ENCODE peak calls at places on chromosomes 3 and 15, in four cellular contexts. One of them, this sample, is unnamed.

GRCh38 chr3:127710473-127710941 is 37.8 kb downstream of the ABTB1 start:
- DNase-seq in HL-60: no peak
- DNase-seq in K562: no peak
- DNase-seq in GM12878: no peak
- DNase-seq in this sample: no peak

GRCh38 chr3:66483006-66483928 is 17.6 kb downstream of the LRIG1 start:
- DNase-seq in HL-60: no peak
- DNase-seq in K562: no peak
- DNase-seq in GM12878: no peak
- DNase-seq in this sample: no peak

GRCh38 chr3:65196663-65197062 is 508.9 kb upstream of the ADAMTS9 start:
- DNase-seq in HL-60: no peak
- DNase-seq in K562: no peak
- DNase-seq in GM12878: no peak
- DNase-seq in this sample: no peak

GRCh38 chr15:52261498-52262242 is 33.9 kb downstream of the MYO5C start:
- DNase-seq in HL-60: peak
- DNase-seq in K562: no peak
- DNase-seq in GM12878: peak
- DNase-seq in this sample: peak

GRCh38 chr3:139774570-139775302 is 97.0 kb upstream of the NMNAT3 start:
- DNase-seq in HL-60: no peak
- DNase-seq in K562: no peak
- DNase-seq in GM12878: no peak
- DNase-seq in this sample: no peak

GRCh38 chr3:194689493-194689901 is 3.8 kb downstream of the FAM43A start:
- DNase-seq in HL-60: no peak
- DNase-seq in K562: no peak
- DNase-seq in GM12878: no peak
- DNase-seq in this sample: no peak

GRCh38 chr15:82625136-82625535 is 22.0 kb downstream of the CPEB1 start:
- DNase-seq in HL-60: no peak
- DNase-seq in K562: no peak
- DNase-seq in GM12878: no peak
- DNase-seq in this sample: no peak

GRCh38 chr15:81752149-81752942 is 293.5 kb downstream of the MEX3B start:
- DNase-seq in HL-60: no peak
- DNase-seq in K562: no peak
- DNase-seq in GM12878: no peak
- DNase-seq in this sample: no peak

GRCh38 chr3:54374214-54374855 is 252.0 kb downstream of the CACNA2D3 start:
- DNase-seq in HL-60: no peak
- DNase-seq in K562: peak
- DNase-seq in GM12878: no peak
- DNase-seq in this sample: peak
- TF ChIP-seq SPI1 in HL-60: no peak
- TF ChIP-seq SPI1 in K562: no peak
- TF ChIP-seq SPI1 in GM12878: no peak
- TF ChIP-seq SPI1 in this sample: no peak

GRCh38 chr3:71447197-71447596 is 136.3 kb downstream of the FOXP1 start:
- DNase-seq in HL-60: no peak
- DNase-seq in K562: no peak
- DNase-seq in GM12878: no peak
- DNase-seq in this sample: no peak
- TF ChIP-seq SPI1 in HL-60: no peak
- TF ChIP-seq SPI1 in K562: no peak
- TF ChIP-seq SPI1 in GM12878: no peak
- TF ChIP-seq SPI1 in this sample: no peak

GRCh38 chr3:71662553-71662952 is 62.6 kb downstream of the EIF4E3 start:
- DNase-seq in HL-60: no peak
- DNase-seq in K562: no peak
- DNase-seq in GM12878: no peak
- DNase-seq in this sample: no peak
- TF ChIP-seq SPI1 in HL-60: no peak
- TF ChIP-seq SPI1 in K562: no peak
- TF ChIP-seq SPI1 in GM12878: no peak
- TF ChIP-seq SPI1 in this sample: no peak

GRCh38 chr3:99678023-99678422 is 39.6 kb downstream of the COL8A1 start:
- DNase-seq in HL-60: no peak
- DNase-seq in K562: no peak
- DNase-seq in GM12878: no peak
- DNase-seq in this sample: no peak

GRCh38 chr3:99678926-99679325 is 40.5 kb downstream of the COL8A1 start:
- DNase-seq in HL-60: no peak
- DNase-seq in K562: no peak
- DNase-seq in GM12878: no peak
- DNase-seq in this sample: no peak

GRCh38 chr3:99670556-99670950 is 32.2 kb downstream of the COL8A1 start:
- DNase-seq in HL-60: no peak
- DNase-seq in K562: no peak
- DNase-seq in GM12878: no peak
- DNase-seq in this sample: no peak

GRCh38 chr3:99669879-99670555 is 31.6 kb downstream of the COL8A1 start:
- DNase-seq in HL-60: no peak
- DNase-seq in K562: no peak
- DNase-seq in GM12878: no peak
- DNase-seq in this sample: no peak

DNA sequence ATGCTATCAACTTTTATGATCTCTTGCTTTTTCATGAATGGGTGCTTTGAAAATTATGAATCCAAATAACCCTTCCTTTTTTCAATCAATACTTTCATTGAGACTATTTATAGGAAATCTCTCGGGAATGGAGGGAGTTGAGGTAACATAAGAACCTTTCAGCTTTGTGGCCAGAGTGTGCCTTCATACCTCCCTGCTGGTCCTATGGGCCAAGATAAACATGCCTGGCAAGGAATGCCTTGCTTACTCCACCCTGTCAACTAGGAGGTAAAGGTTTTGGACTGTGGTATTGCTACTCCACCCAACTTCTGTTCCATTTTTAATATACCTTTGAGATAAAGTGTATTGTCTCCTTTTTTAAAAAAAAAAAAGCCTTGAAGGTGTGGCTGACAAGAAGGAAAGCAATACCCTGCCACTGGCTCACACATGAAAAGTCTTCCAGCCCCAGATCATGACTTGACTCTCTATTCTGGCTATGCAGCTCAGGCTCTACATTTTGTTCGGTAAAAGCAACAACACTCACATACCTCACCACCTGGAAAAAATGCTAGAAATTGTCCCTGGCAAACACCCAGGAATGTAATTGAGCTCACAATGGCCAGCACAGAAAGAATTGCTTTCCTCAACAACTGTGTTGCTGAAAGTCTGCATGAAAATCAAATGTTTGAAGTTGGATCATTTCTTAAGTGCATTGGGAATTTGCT is 35.8 kb downstream of the COL8A1 start:
- DNase-seq in HL-60: no peak
- DNase-seq in K562: no peak
- DNase-seq in GM12878: no peak
- DNase-seq in this sample: no peak
- TF ChIP-seq SPI1 in HL-60: no peak
- TF ChIP-seq SPI1 in K562: no peak
- TF ChIP-seq SPI1 in GM12878: no peak
- TF ChIP-seq SPI1 in this sample: no peak

GRCh38 chr3:120151796-120152195 is 57.5 kb upstream of the GSK3B start:
- DNase-seq in HL-60: no peak
- DNase-seq in K562: no peak
- DNase-seq in GM12878: no peak
- DNase-seq in this sample: no peak

GRCh38 chr3:120157681-120158080 is 63.4 kb upstream of the GSK3B start:
- DNase-seq in HL-60: no peak
- DNase-seq in K562: no peak
- DNase-seq in GM12878: no peak
- DNase-seq in this sample: no peak

GRCh38 chr3:120157113-120157512 is 62.9 kb upstream of the GSK3B start:
- DNase-seq in HL-60: no peak
- DNase-seq in K562: no peak
- DNase-seq in GM12878: no peak
- DNase-seq in this sample: no peak

GRCh38 chr3:120155108-120155507 is 60.9 kb upstream of the GSK3B start:
- DNase-seq in HL-60: no peak
- DNase-seq in K562: no peak
- DNase-seq in GM12878: no peak
- DNase-seq in this sample: no peak

DNA sequence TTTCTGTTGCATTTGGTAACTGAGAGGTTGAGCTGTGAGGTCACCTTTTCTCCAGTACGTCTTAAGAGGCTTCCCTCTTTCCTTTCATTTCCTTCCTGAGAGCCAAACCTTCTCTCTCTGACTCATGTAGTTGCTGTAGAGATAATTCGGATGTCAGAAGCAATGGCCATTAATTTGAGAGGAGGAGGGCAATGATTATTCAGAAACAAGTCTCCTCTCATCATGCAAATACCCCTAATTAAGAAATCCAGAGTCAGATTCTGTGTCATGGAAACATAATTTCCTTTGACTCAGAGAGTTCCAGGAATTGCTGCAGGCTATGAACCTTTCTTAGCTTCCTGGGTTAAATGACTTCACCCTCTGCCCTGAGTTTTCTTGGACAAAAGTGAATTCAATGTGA is 59.0 kb upstream of the GSK3B start:
- DNase-seq in HL-60: no peak
- DNase-seq in K562: no peak
- DNase-seq in GM12878: no peak
- DNase-seq in this sample: no peak
- TF ChIP-seq SPI1 in HL-60: no peak
- TF ChIP-seq SPI1 in K562: no peak
- TF ChIP-seq SPI1 in GM12878: no peak
- TF ChIP-seq SPI1 in this sample: no peak

GRCh38 chr3:105809204-105809893 is 59.5 kb downstream of the CBLB start:
- DNase-seq in HL-60: no peak
- DNase-seq in K562: no peak
- DNase-seq in GM12878: no peak
- DNase-seq in this sample: no peak
- TF ChIP-seq SPI1 in HL-60: no peak
- TF ChIP-seq SPI1 in K562: no peak
- TF ChIP-seq SPI1 in GM12878: no peak
- TF ChIP-seq SPI1 in this sample: no peak

GRCh38 chr15:92637621-92638020 is 18.0 kb downstream of the FAM174B start:
- DNase-seq in HL-60: no peak
- DNase-seq in K562: no peak
- DNase-seq in GM12878: no peak
- DNase-seq in this sample: no peak
- TF ChIP-seq SPI1 in HL-60: no peak
- TF ChIP-seq SPI1 in K562: no peak
- TF ChIP-seq SPI1 in GM12878: no peak
- TF ChIP-seq SPI1 in this sample: no peak

DNA sequence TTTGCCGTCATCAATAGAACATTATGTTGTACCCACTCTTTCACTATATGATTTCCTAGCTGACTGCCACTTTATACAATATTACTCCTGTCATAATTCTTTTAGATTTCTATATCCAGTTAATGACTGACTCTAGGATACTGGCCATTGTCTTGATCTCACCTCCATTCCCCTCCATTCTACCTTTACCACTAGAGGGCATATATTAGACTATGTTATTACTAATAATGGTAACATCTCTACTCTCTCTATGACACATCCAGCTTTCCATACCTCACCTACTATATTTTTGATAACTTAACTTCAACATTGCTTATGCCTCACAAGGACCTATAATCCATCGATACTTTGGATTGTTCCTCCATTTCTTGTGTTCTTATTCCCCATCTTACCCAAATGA is 31.4 kb upstream of the POU1F1 start:
- DNase-seq in HL-60: no peak
- DNase-seq in K562: no peak
- DNase-seq in GM12878: no peak
- DNase-seq in this sample: no peak
- TF ChIP-seq SPI1 in HL-60: no peak
- TF ChIP-seq SPI1 in K562: no peak
- TF ChIP-seq SPI1 in GM12878: no peak
- TF ChIP-seq SPI1 in this sample: no peak

This sample was measured in GM12891.